ENCODE peak calls at places on chromosomes 11 and 22, in four cellular contexts. Y is lower lobe of right lung, O is tibial artery, X is lower leg skin. N is an unnamed sample.

GRCh38 chr11:32071811-32072210 is 19.1 kb upstream of the RCN1 start:
- DNase-seq in Y (no peak), O (no peak), X (no peak), N (no peak)

GRCh38 chr11:11979487-11980117 is 28.8 kb downstream of the DKK3 start:
- DNase-seq in X (no peak), O (peak; percentile 75), Y (no peak), N (no peak)

GRCh38 chr22:39317756-39318506 is 1.5 kb downstream of the RPL3 start:
- DNase-seq in Y (no peak), X (no peak), O (no peak), N (no peak)

GRCh38 chr11:115501895-115502589 is 2.2 kb downstream of the CADM1 start:
- DNase-seq in X (no peak), Y (no peak), O (no peak), N (no peak)

GRCh38 chr11:109853156-109853776 is 239.9 kb upstream of the ZC3H12C start:
- DNase-seq in O (no peak), Y (no peak), X (no peak), N (no peak)

GRCh38 chr11:88603499-88603898 is 266.0 kb upstream of the CTSC start:
- DNase-seq in O (no peak), X (no peak), Y (no peak), N (no peak)

GRCh38 chr11:47725445-47726442 is 10.6 kb upstream of the AGBL2 start:
- DNase-seq in X (no peak), Y (no peak), O (no peak), N (no peak)

GRCh38 chr11:61832758-61833157 is 4.7 kb downstream of the FADS2 start:
- DNase-seq in Y (no peak), X (no peak), O (no peak), N (no peak)

GRCh38 chr11:110935018-110935640 is 222.9 kb upstream of the ARHGAP20 start:
- DNase-seq in Y (no peak), O (no peak), X (no peak), N (no peak)

GRCh38 chr11:72613977-72614376 is 60.2 kb downstream of the PDE2A start:
- DNase-seq in O (peak; percentile 78), Y (peak; percentile 81), X (peak; percentile 30), N (no peak)

GRCh38 chr11:86670179-86670578 is 2.2 kb downstream of the ME3 start:
- DNase-seq in X (no peak), Y (no peak), O (no peak), N (no peak)

GRCh38 chr22:45731041-45731797 is 59.6 kb downstream of the ATXN10 start:
- DNase-seq in O (no peak), X (no peak), Y (no peak), N (no peak)

GRCh38 chr11:70580036-70580805 is 181.9 kb downstream of the CTTN start:
- DNase-seq in O (peak; percentile 60), Y (peak; percentile 42), X (no peak), N (peak; percentile 75)

GRCh38 chr11:117459979-117460300 is 132.3 kb downstream of the CEP164 start:
- DNase-seq in Y (no peak), O (no peak), X (peak; percentile 18), N (no peak)

GRCh38 chr11:132683602-132684001 is 848.7 kb downstream of the OPCML start:
- DNase-seq in X (no peak), O (no peak), Y (no peak), N (no peak)

GRCh38 chr11:23540101-23540561 is 679.9 kb upstream of the CCDC179 start:
- DNase-seq in X (no peak), Y (no peak), O (no peak), N (no peak)

GRCh38 chr11:45468265-45468856 is 182.2 kb upstream of the SYT13 start:
- DNase-seq in X (no peak), Y (no peak), O (no peak), N (no peak)

GRCh38 chr22:30947821-30948454 is 20.6 kb downstream of the MORC2 start:
- DNase-seq in X (no peak), Y (no peak), O (no peak), N (no peak)

GRCh38 chr11:31702966-31703365 is 108.2 kb downstream of the PAX6 start:
- DNase-seq in Y (no peak), O (no peak), X (no peak), N (no peak)

GRCh38 chr11:80937831-80938230 is 1497.0 kb upstream of the TENM4 start:
- DNase-seq in O (no peak), Y (no peak), X (no peak), N (no peak)

GRCh38 chr22:31764785-31765184 is 11.0 kb downstream of the DEPDC5 start:
- DNase-seq in Y (no peak), X (no peak), O (no peak), N (no peak)

GRCh38 chr11:133082453-133082781 is 449.9 kb downstream of the OPCML start:
- DNase-seq in Y (peak; percentile 60), O (no peak), X (peak; percentile 43), N (no peak)

GRCh38 chr11:112467721-112468120 is 207.1 kb upstream of the PLET1 start:
- DNase-seq in Y (no peak), O (no peak), X (no peak), N (no peak)

GRCh38 chr11:114345575-114346222 is 49.5 kb downstream of the NNMT start:
- DNase-seq in X (no peak), Y (no peak), O (no peak), N (no peak)

GRCh38 chr11:110526323-110526722 is 96.6 kb downstream of the FDX1 start:
- DNase-seq in X (no peak), O (no peak), Y (no peak), N (no peak)

GRCh38 chr11:102479733-102480132 is 27.2 kb upstream of the TMEM123 start:
- DNase-seq in X (no peak), O (no peak), Y (no peak), N (no peak)

GRCh38 chr22:44269117-44269498 is 43.6 kb downstream of the SHISAL1 start:
- DNase-seq in X (no peak), O (no peak), Y (no peak), N (no peak)

GRCh38 chr11:68528630-68529029 is 68.1 kb downstream of the PPP6R3 start:
- DNase-seq in Y (no peak), X (no peak), O (no peak), N (no peak)

GRCh38 chr11:95688501-95689222 is 100.9 kb downstream of the FAM76B start:
- DNase-seq in Y (no peak), O (no peak), X (no peak), N (no peak)

GRCh38 chr11:130634186-130634585 is 185.7 kb downstream of the ADAMTS15 start:
- DNase-seq in O (no peak), X (no peak), Y (no peak), N (no peak)

GRCh38 chr11:61647529-61647928 is 32.7 kb upstream of the DAGLA start:
- DNase-seq in O (no peak), Y (no peak), X (no peak), N (no peak)

DNA sequence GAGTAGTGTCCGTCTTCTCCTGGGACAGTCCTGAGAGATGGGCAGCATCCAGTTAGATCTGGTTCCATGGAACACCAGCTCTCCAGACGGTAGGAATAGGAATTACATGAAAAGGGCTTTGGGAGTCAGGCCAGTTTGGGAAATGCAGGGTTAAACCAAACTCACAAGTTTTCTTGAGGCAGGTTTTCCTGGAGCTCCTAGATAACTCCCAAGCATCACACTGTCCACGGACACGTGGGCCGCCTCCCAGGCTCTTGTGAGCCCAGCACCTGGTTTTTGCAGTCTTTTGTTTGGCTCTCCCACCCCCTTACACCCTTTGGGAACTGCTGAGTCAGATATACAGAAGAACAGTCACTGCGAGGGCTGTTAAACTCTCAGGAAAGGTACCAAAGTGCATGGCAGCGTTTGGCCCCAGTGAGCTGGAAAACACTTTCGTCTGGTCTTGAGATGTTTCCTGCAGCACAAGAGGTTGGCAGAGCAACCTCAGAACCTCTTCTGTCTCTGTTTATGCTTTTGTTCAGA is 90.0 kb downstream of the BCR start:
- DNase-seq in O (no peak), X (no peak), Y (no peak), N (no peak)
- TF ChIP-seq CTCF in O (no peak), X (no peak), Y (no peak), N (peak; percentile 25)

GRCh38 chr11:125242141-125242780 is 77.7 kb downstream of the PKNOX2 start:
- DNase-seq in Y (no peak), O (peak; percentile 46), X (no peak), N (no peak)

GRCh38 chr11:125236072-125236825 is 71.7 kb downstream of the PKNOX2 start:
- DNase-seq in X (no peak), Y (no peak), O (peak; percentile 56), N (no peak)

GRCh38 chr11:125241104-125241503 is 76.6 kb downstream of the PKNOX2 start:
- DNase-seq in O (no peak), X (no peak), Y (no peak), N (no peak)

GRCh38 chr11:125244166-125244565 is 79.6 kb downstream of the PKNOX2 start:
- DNase-seq in X (no peak), Y (no peak), O (peak; percentile 45), N (no peak)

DNA sequence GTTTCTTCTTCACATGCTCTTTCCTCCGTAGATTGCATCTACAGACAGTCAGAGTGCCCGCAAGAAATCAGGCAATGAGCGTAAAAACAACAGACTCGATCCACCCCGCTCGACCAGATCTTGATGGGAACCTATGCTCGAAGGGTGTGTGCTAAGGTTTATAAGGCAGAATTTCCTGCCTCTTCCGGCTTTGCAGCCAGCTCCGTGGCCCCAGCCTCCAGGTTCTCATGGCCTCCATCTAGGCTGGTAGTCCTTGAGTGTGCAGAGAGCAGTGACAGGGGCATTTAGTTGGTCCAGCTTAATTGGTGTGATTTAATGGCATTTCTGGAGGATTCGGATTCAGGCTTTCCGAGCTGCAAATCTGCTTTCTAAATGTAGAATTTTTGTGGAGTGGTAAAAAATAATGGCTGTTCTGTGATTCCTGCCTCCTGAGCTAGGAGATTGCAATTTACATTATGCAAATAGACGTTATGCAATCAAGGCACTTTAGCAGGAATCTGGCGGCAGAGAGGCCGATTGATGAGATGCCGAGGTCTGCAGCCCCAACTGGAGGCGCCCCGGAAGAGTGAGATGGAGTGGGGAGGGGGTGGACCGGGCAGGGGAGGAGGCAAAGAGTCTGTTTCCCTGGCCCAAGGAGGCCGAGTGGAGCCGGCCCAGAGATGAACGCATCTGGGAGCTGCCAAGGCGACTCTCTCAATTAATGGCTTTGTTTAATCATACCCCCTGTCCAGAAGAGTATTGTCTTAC is 75.2 kb downstream of the PKNOX2 start:
- DNase-seq in O (peak; percentile 34), X (no peak), Y (no peak), N (no peak)
- TF ChIP-seq CTCF in O (no peak), X (no peak), Y (no peak), N (no peak)

GRCh38 chr11:15258433-15259350 is 144.0 kb downstream of the INSC start:
- DNase-seq in O (no peak), Y (no peak), X (no peak), N (no peak)
- TF ChIP-seq CTCF in O (no peak), Y (no peak), X (no peak), N (peak; percentile 72)

GRCh38 chr11:8917157-8917820 is 6.3 kb downstream of the AKIP1 start:
- DNase-seq in X (no peak), Y (peak; percentile 75), O (no peak), N (no peak)

GRCh38 chr11:8911040-8911823 is at the start of gene AKIP1:
- DNase-seq in O (peak; percentile 97), X (peak; percentile 91), Y (peak; percentile 95), N (peak; percentile 98)

GRCh38 chr11:8910662-8911039 is 338 bp upstream of the AKIP1 start:
- DNase-seq in Y (no peak), X (no peak), O (no peak), N (no peak)

GRCh38 chr11:8913961-8914660 is 3.1 kb downstream of the AKIP1 start:
- DNase-seq in Y (no peak), O (no peak), X (no peak), N (no peak)

DNA sequence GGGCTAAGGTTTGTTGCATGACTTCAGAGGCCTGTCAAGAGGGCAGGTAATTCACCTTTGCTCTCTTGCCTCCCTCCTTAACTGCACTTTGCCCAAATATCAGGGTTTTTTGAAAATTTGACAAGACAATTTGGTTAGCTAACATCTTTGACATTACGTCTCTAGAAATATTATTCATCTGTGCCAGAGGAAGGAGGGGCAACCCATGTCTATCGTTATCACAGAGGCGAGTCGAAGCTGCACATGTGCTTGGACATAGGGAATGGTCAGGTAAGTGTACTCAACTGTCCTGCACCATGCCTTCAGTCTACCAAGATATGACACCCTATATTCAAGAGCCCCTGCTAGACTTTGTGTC is 3.7 kb downstream of the AKIP1 start:
- DNase-seq in O (no peak), X (no peak), Y (no peak), N (no peak)
- TF ChIP-seq CTCF in O (no peak), X (no peak), Y (no peak), N (peak; percentile 19)

N was measured in chondrocyte.